ENCODE peak calls at places on chromosomes 1 and 21, in six cellular contexts. J is SK-N-SH, T is body of pancreas, N is stomach, K is colonic mucosa, P is SJSA1. D is an unnamed sample. For H3K4me1, the result is how much of the 10 kb centered on the place peaks cover.

GRCh38 chr1:4728319-4729107 is 74.1 kb downstream of the AJAP1 start:
- DNase-seq in N (no peak), T (no peak), P (no peak), J (no peak), K (no peak), D (no peak)

GRCh38 chr1:15723631-15724246 is 12.3 kb upstream of the SLC25A34 start:
- DNase-seq in J (no peak), K (no peak), N (no peak), T (peak), P (no peak), D (no peak)

GRCh38 chr21:26120833-26121232 is 49.7 kb downstream of the APP start:
- DNase-seq in K (no peak), P (no peak), J (no peak), T (no peak), N (no peak), D (no peak)

GRCh38 chr21:43827015-43827611 is 37.7 kb downstream of the RRP1 start:
- DNase-seq in J (no peak), T (no peak), P (peak), K (no peak), N (no peak), D (no peak)

GRCh38 chr1:223887724-223888428 is 42.1 kb upstream of the TP53BP2 start:
- DNase-seq in P (peak), J (no peak), N (no peak), K (no peak), T (peak), D (no peak)

GRCh38 chr21:36288651-36289243 is 31.2 kb upstream of the MORC3 start:
- DNase-seq in N (no peak), K (no peak), J (no peak), T (no peak), P (no peak), D (no peak)

GRCh38 chr1:25198731-25199231 is 33.5 kb downstream of the SYF2 start:
- DNase-seq in T (peak), N (peak), K (peak), P (peak), J (no peak), D (no peak)

GRCh38 chr1:61797045-61797755 is 54.9 kb downstream of the PATJ start:
- DNase-seq in T (no peak), J (no peak), P (no peak), K (no peak), N (no peak), D (no peak)

GRCh38 chr1:67524143-67525052 is 94.2 kb upstream of the SERBP1 start:
- DNase-seq in P (no peak), K (no peak), N (no peak), J (no peak), T (no peak), D (no peak)

GRCh38 chr1:192630521-192631287 is 5.2 kb upstream of the RGS13 start:
- DNase-seq in J (no peak), P (no peak), T (no peak), N (no peak), K (no peak), D (no peak)

GRCh38 chr1:206651958-206652890 is 16.9 kb downstream of the DYRK3 start:
- DNase-seq in N (no peak), T (peak), J (no peak), P (no peak), K (no peak), D (no peak)

GRCh38 chr21:36454079-36454478 is 25.8 kb downstream of the CLDN14 start:
- DNase-seq in P (no peak), K (no peak), N (no peak), J (no peak), T (peak), D (no peak)

GRCh38 chr1:236137285-236137852 is 5.0 kb upstream of the GPR137B start:
- DNase-seq in N (no peak), P (no peak), T (no peak), K (no peak), J (no peak), D (no peak)

GRCh38 chr1:192070213-192070612 is 88.0 kb upstream of the RGS18 start:
- DNase-seq in J (no peak), P (no peak), N (no peak), T (no peak), K (no peak), D (no peak)

GRCh38 chr1:229860926-229861325 is 206.1 kb upstream of the GALNT2 start:
- DNase-seq in P (no peak), K (no peak), J (no peak), T (no peak), N (no peak), D (no peak)

GRCh38 chr1:84998642-84999280 is 1.8 kb upstream of the MCOLN2 start:
- DNase-seq in N (peak), P (no peak), K (no peak), T (no peak), J (peak), D (peak)

GRCh38 chr1:192476802-192477298 is 98.7 kb upstream of the RGS1 start:
- DNase-seq in J (no peak), N (no peak), P (no peak), T (peak), K (no peak), D (peak)

GRCh38 chr1:56301791-56302190 is 277.6 kb downstream of the PLPP3 start:
- DNase-seq in N (no peak), T (no peak), J (no peak), P (peak), K (no peak), D (no peak)

GRCh38 chr1:59805564-59805963 is 9.2 kb upstream of the HOOK1 start:
- DNase-seq in N (no peak), K (no peak), T (no peak), P (no peak), J (no peak), D (no peak)

GRCh38 chr1:24893431-24893830 is 36.6 kb downstream of the RUNX3 start:
- DNase-seq in N (peak), J (no peak), K (peak), T (no peak), P (no peak), D (no peak)

GRCh38 chr1:117008675-117009074 is 7.1 kb downstream of the CD101 start:
- DNase-seq in J (no peak), K (no peak), T (no peak), P (no peak), N (no peak), D (no peak)

GRCh38 chr21:16588433-16588860 is 858.7 kb downstream of the USP25 start:
- DNase-seq in N (peak), K (peak), P (no peak), T (peak), J (peak), D (peak)

GRCh38 chr1:209030454-209031167 is 552.9 kb upstream of the CAMK1G start:
- DNase-seq in N (no peak), J (no peak), T (peak), P (no peak), K (peak), D (no peak)

GRCh38 chr1:228004887-228005462 is 1.8 kb upstream of the WNT3A start:
- DNase-seq in T (no peak), J (peak), K (no peak), P (no peak), N (peak), D (no peak)

GRCh38 chr1:22257286-22258275 is 114.7 kb upstream of the WNT4 start:
- DNase-seq in K (peak), J (no peak), T (peak), P (no peak), N (peak), D (no peak)

GRCh38 chr1:162736633-162737067 is 53.9 kb upstream of the HSD17B7 start:
- DNase-seq in J (no peak), K (no peak), P (no peak), T (no peak), N (no peak), D (no peak)

GRCh38 chr1:150564051-150564991 is 15.1 kb downstream of the MCL1 start:
- DNase-seq in N (no peak), P (no peak), K (no peak), J (no peak), T (peak), D (no peak)
- H3K4me3 ChIP-seq in N (peak), P (no peak), K (no peak), J (no peak), T (no peak), D (no peak)

DNA sequence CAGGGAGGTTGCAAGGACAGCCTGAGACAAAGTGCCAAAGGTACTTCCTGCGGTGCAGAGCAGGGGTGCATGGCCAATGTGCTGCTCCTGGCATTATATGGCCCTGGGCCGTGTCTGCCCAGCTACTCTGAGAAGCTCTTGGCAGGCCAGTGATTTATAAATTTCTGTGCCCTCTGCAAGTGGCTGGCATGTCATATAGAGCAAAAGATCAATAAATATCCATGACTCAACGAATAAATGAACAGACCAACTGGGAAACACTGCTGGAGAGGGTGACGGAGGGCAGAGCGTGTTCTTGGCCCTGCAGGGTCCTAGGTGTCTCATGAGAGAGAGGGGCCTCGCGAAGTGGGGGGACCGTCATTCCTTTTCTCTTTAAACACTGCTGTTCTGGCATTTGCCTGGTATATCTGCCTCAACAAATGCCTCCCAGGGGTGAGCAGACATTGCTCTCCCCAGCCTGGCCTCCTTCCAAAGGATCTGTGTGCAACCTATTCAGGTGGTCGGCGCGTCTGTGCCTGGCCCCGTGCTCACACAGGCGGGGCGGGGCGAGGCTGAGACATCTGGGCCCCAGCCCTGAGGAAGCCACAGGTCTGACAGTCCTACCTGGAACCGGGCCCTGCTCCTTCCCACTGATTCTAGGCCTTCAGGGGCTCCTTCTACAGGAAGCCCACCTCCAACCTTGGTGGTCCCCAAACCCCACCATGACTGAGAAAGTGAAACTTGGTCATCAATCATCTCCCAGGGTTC is 82.3 kb downstream of the MRPL37 start:
- DNase-seq in T (no peak), P (no peak), K (no peak), N (no peak), J (no peak), D (no peak)
- H3K4me1 ChIP-seq in T (half or more), P (half or more), K (under half), N (half or more), J (under half), D (half or more)

DNA sequence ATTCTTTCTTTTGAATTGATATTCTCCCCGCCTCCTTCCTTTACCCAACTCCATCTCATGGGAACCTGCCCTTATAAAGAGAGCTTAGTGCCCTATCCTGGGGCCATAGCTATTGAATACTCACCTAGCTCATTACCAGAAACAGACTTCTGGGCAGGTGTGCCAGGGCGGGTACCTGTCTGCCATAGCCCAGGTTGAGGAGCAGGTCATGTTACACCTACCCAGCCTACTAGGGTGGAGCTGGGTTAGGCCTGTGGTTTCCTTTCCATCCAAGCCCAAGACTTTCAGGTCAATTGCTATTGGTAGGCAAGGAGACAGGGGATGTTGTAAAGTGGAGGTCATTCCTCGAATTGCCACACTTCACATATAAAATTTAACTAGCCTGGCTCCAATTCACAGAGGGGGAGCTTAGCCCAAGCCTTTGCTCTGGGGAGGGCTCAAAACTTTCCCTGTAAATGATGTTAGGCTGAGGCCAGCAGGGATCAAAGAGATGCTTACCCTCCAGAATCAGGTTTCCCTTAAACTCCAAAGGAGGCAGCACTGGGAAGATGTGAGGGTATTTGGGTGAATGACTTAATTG is 87.1 kb upstream of the IPO9 start:
- DNase-seq in K (peak), T (no peak), J (no peak), N (no peak), P (no peak), D (no peak)
- H3K4me3 ChIP-seq in K (no peak), T (no peak), J (no peak), N (no peak), P (no peak), D (no peak)

GRCh38 chr1:72060466-72060865 is 221.9 kb downstream of the NEGR1 start:
- DNase-seq in N (no peak), K (no peak), T (no peak), P (no peak), J (no peak), D (no peak)
- H3K4me1 ChIP-seq in N (under half), K (under half), T (under half), P (under half), J (under half), D (under half)

GRCh38 chr21:32921632-32922230 is 104.0 kb upstream of the OLIG2 start:
- DNase-seq in K (peak), P (no peak), T (no peak), J (no peak), N (peak), D (peak)
- H3K4me3 ChIP-seq in K (no peak), P (no peak), T (no peak), J (no peak), N (no peak), D (no peak)

DNA sequence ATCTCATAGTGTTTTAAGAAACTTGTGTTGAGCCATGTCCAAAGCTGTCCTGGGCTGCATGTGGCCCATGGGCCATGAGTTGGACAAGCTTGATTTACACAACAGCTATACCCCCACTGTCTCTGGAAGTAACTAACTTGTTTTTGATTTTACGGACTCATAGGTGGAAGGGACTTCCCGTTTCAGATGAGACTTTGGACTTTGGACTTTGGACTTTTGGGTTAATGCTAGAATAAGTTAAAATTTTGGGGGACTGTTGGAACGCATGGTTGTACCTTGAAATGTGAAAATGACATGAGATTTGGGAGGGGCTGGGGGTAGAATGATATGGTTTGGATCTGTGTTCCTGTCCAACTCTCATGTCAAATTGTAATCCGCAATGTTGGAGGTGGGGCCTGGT is 52.6 kb upstream of the ZSWIM5 start:
- DNase-seq in K (no peak), N (no peak), T (no peak), J (no peak), P (no peak), D (no peak)
- H3K4me1 ChIP-seq in K (under half), N (under half), T (under half), J (under half), P (under half), D (under half)

GRCh38 chr1:241639653-241640148 is 468 bp downstream of the CHML start:
- DNase-seq in P (peak), J (peak), K (peak), N (no peak), T (peak), D (peak)

GRCh38 chr1:241637604-241638003 is 2.6 kb downstream of the CHML start:
- DNase-seq in T (peak), K (no peak), P (no peak), J (no peak), N (no peak), D (no peak)

GRCh38 chr1:241639040-241639652 is 1.0 kb downstream of the CHML start:
- DNase-seq in J (no peak), P (peak), T (no peak), N (no peak), K (no peak), D (no peak)

GRCh38 chr1:241637046-241637590 is 3.1 kb downstream of the CHML start:
- DNase-seq in T (no peak), K (no peak), N (no peak), P (no peak), J (no peak), D (no peak)

DNA sequence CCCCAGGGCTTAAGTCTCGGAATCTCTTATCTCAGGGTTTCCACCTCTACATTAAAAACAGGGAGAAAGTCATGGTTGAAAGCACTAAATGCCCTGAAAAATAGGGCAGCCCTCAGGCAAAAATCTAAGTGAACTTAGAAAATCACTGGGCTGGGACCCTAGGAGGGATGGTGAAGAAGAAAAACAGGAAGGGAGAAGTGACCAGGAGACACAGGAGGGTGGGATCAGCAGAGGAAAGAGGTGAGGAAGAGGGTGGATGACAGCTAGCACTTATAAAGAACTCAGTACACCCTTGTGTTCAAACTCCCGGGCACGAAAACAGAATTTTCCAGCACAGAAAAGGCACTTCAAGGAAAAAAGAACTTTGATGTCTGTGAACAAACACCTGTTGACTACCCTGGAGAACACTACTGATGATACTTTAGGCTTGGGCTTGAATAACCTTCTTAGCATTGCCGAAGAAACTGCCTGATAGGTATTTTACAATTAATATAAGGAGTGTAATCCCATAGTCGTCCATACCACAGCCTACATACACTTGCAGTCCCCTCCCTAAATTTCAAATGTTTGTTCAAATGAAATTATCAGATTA is 2.0 kb downstream of the CHML start:
- DNase-seq in P (no peak), N (no peak), K (no peak), J (no peak), T (no peak), D (no peak)
- H3K4me3 ChIP-seq in P (peak), N (no peak), K (no peak), J (peak), T (no peak), D (no peak)

GRCh38 chr1:41708332-41708731 is 210.4 kb downstream of the HIVEP3 start:
- DNase-seq in P (no peak), J (no peak), T (no peak), K (no peak), N (no peak), D (no peak)
- H3K4me1 ChIP-seq in P (under half), J (under half), T (under half), K (under half), N (under half), D (under half)

DNA sequence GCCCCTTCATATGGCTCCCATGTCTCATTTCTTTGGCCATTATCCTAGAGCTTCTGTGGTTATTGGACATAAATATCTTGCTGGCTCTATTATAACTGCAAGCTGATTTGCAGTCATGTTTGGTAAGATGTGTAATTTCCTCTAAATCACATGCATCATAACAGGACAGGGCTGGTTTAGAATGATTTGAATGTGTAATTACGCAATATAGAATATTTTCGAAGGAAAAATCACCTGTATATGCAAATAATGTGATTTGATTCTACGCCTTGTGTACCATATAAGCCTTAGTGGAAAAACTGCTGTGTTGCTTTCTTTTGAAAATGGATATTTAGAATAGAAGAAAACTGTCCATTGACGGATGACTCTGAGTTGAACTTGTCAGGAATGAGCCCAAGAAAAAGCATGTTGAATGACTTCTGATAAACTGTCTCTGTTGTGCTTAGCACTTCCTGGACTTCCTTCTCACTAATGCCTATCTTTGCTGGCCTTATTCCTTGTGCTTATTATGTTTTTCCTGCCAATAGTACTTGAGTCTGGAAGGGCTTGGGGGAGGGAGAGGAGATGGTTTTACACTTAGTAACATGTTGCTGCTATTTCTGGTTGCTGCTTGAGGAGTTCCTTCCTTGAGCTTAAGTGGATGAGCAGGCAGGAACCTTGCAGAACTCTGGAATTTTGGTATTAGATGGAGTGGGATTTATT is 6.5 kb downstream of the CACHD1 start:
- DNase-seq in N (no peak), J (no peak), P (no peak), T (peak), K (no peak), D (peak)
- H3K4me3 ChIP-seq in N (no peak), J (no peak), P (no peak), T (no peak), K (no peak), D (no peak)